ENCODE peak calls at places on chromosome X, in eight cellular contexts. W is CD8-positive, alpha-beta T cell; P is right atrium auricular region; H is HCT116; C is GM20000; O is upper lobe of right lung; S is GM12865; Z is dorsolateral prefrontal cortex. A is an unnamed sample.
A peak's percentile ranks its signal among the peaks of the same experiment; 100 is the strongest.

GRCh38 chrX:136310411-136310810 is 9.6 kb downstream of the ADGRG4 start:
- DNase-seq in W (no peak), Z (no peak), S (no peak), H (no peak), C (no peak), P (no peak), O (no peak), A (no peak)

GRCh38 chrX:153517421-153517820 is at the start of gene ATP2B3:
- DNase-seq in S (no peak), P (no peak), W (no peak), Z (no peak), C (no peak), H (no peak), O (no peak), A (no peak)

GRCh38 chrX:39171686-39172085 is 370.4 kb downstream of the MID1IP1 start:
- DNase-seq in C (no peak), P (no peak), H (no peak), Z (no peak), O (no peak), W (peak; percentile 9), S (no peak), A (no peak)

GRCh38 chrX:68534696-68535095 is 35.8 kb downstream of the YIPF6 start:
- DNase-seq in C (no peak), H (no peak), W (no peak), Z (no peak), O (no peak), P (no peak), S (no peak), A (no peak)

GRCh38 chrX:150848914-150849365 is 49.5 kb downstream of the CD99L2 start:
- DNase-seq in H (no peak), S (no peak), O (peak; percentile 56), P (no peak), Z (no peak), C (no peak), W (no peak), A (no peak)

GRCh38 chrX:6313356-6313755 is 84.7 kb upstream of the NLGN4X start:
- DNase-seq in P (no peak), S (no peak), W (no peak), O (no peak), Z (no peak), H (no peak), C (no peak), A (no peak)

GRCh38 chrX:2769615-2770014 is 17.8 kb downstream of the XG start:
- DNase-seq in S (no peak), Z (no peak), H (no peak), W (no peak), O (no peak), P (no peak), C (no peak), A (no peak)

GRCh38 chrX:94645727-94646126 is 971.7 kb downstream of the FAM133A start:
- DNase-seq in H (no peak), P (no peak), C (no peak), Z (no peak), W (no peak), S (no peak), O (no peak), A (no peak)

GRCh38 chrX:12548746-12549145 is 242.5 kb upstream of the PRPS2 start:
- DNase-seq in W (no peak), P (no peak), Z (no peak), H (no peak), O (no peak), C (peak; percentile 5), S (peak; percentile 22), A (peak; percentile 12)

GRCh38 chrX:56219702-56220101 is 12.5 kb upstream of the KLF8 start:
- DNase-seq in C (no peak), W (no peak), H (peak; percentile 12), O (no peak), P (no peak), Z (no peak), S (peak; percentile 1), A (no peak)

GRCh38 chrX:155148724-155149537 is 67.3 kb upstream of the VBP1 start:
- DNase-seq in W (no peak), H (no peak), O (no peak), Z (no peak), S (peak; percentile 30), C (peak; percentile 7), P (no peak), A (peak; percentile 12)

GRCh38 chrX:133473451-133473850 is 58.2 kb upstream of the GPC4 start:
- DNase-seq in P (no peak), S (no peak), Z (no peak), W (no peak), C (no peak), H (no peak), O (no peak), A (no peak)

GRCh38 chrX:9638871-9639270 is 126.8 kb downstream of the GPR143 start:
- DNase-seq in W (no peak), P (no peak), Z (no peak), H (no peak), C (no peak), O (no peak), S (peak; percentile 1), A (no peak)

GRCh38 chrX:8873956-8874355 is 72.8 kb upstream of the FAM9A start:
- DNase-seq in Z (no peak), W (no peak), C (no peak), O (no peak), S (no peak), H (no peak), P (no peak), A (no peak)

GRCh38 chrX:153595859-153596857 is 2.8 kb downstream of the CCNQ start:
- DNase-seq in C (no peak), Z (no peak), S (no peak), H (no peak), P (no peak), W (no peak), O (no peak), A (no peak)

GRCh38 chrX:65697915-65698796 is 30.7 kb downstream of the MSN start:
- DNase-seq in C (peak; percentile 29), O (peak; percentile 82), Z (no peak), H (no peak), S (peak; percentile 93), P (peak; percentile 71), W (peak; percentile 84), A (no peak)

GRCh38 chrX:8586953-8587352 is 122.3 kb downstream of the VCX3B start:
- DNase-seq in H (no peak), P (no peak), O (no peak), W (no peak), S (no peak), Z (no peak), C (no peak), A (no peak)

GRCh38 chrX:50913520-50913919 is 3.0 kb downstream of the BMP15 start:
- DNase-seq in H (no peak), O (no peak), Z (no peak), P (no peak), S (no peak), C (no peak), W (no peak), A (no peak)

GRCh38 chrX:55867254-55867653 is 149.7 kb downstream of the RRAGB start:
- DNase-seq in W (no peak), C (peak; percentile 8), P (no peak), O (no peak), Z (no peak), S (peak; percentile 81), H (no peak), A (no peak)

GRCh38 chrX:39975094-39975865 is 122.5 kb downstream of the BCOR start:
- DNase-seq in W (no peak), C (no peak), Z (no peak), H (peak; percentile 85), O (no peak), S (no peak), P (no peak), A (no peak)

GRCh38 chrX:65528705-65529340 is 5.8 kb downstream of the LAS1L start:
- DNase-seq in H (no peak), W (peak; percentile 76), P (peak; percentile 60), O (no peak), Z (peak; percentile 51), C (peak; percentile 53), S (peak; percentile 39), A (peak; percentile 53)

GRCh38 chrX:140602140-140602539 is 97.3 kb upstream of the SOX3 start:
- DNase-seq in O (no peak), S (no peak), Z (no peak), H (no peak), W (no peak), P (no peak), C (no peak), A (no peak)

GRCh38 chrX:78092296-78092695 is 11.8 kb upstream of the PGK1 start:
- DNase-seq in S (peak; percentile 55), W (no peak), O (no peak), H (peak; percentile 54), Z (no peak), C (no peak), P (no peak), A (no peak)

GRCh38 chrX:115652221-115652620 is 91.2 kb downstream of the PLS3 start:
- DNase-seq in H (no peak), S (no peak), P (no peak), O (no peak), W (no peak), C (no peak), Z (no peak), A (no peak)
- TF ChIP-seq CTCF in H (no peak), S (no peak), P (no peak), O (no peak), W (no peak), C (no peak), Z (no peak), A (no peak)

DNA sequence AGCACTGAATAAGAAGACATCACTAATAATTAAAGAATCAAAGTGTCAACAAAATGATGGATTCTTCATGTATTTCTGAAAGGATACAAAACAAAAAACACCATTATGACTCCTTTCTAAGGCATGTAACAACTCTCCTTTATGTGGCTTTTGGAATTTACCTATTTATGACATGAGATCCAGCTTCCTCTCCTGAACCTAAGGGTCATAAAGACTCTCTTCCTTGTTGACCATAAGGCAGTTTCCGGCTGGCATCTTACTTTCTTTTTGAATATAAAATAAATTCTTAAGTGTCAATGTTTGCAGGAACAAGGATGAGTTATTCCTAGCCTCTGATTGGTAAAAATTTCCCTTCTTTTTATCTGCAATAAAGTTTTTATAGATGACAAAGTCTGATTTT is 111.1 kb upstream of the GRPR start:
- DNase-seq in Z (no peak), W (no peak), H (no peak), O (no peak), S (no peak), C (no peak), P (no peak), A (no peak)
- TF ChIP-seq CTCF in Z (no peak), W (no peak), H (no peak), O (no peak), S (no peak), C (no peak), P (no peak), A (no peak)

GRCh38 chrX:13570245-13570573 is 808 bp downstream of the EGFL6 start:
- DNase-seq in C (no peak), H (no peak), P (no peak), Z (no peak), S (no peak), O (no peak), W (no peak), A (no peak)
- TF ChIP-seq CTCF in C (no peak), H (no peak), P (no peak), Z (no peak), S (no peak), O (no peak), W (no peak), A (no peak)

DNA sequence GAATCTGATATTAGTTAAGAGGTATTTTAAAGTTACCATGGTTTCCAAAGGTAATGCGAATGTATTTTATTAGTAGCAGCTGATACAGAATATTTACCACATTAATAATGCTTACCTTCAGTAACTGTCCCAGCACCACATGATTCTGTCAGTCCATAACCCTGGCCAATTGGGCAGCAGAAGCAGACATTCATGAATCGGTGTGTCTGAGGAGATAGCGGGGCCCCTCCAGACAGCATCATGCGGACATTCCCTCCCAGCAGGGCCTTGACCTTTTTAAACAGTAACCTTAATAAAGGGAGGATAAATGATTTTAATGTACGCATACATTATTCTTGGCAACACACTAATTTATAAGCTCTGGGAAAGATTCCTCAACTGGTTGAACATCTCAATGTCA is 43.0 kb upstream of the KCNE5 start:
- DNase-seq in P (no peak), O (no peak), H (no peak), W (no peak), Z (no peak), S (no peak), C (no peak), A (no peak)
- TF ChIP-seq CTCF in P (no peak), O (no peak), H (no peak), W (no peak), Z (no peak), S (no peak), C (no peak), A (no peak)